ENCODE peak calls at places on chromosomes 12 and 14, in seven cellular contexts. F, H, K, L, X, R and A are unnamed samples.

GRCh38 chr14:102506599-102506871 is 3.0 kb downstream of the ANKRD9 start:
- DNase-seq in H (no peak), K (peak; percentile 3), X (peak; percentile 33), R (no peak), L (no peak), F (no peak), A (no peak)

GRCh38 chr12:57899010-57899662 is 42.2 kb upstream of the ATP23 start:
- DNase-seq in K (no peak), L (no peak), H (peak; percentile 73), X (peak; percentile 83), R (peak; percentile 79), F (peak; percentile 92), A (no peak)

GRCh38 chr14:68950111-68950510 is 29.0 kb downstream of the ACTN1 start:
- DNase-seq in K (no peak), F (no peak), R (no peak), X (no peak), H (no peak), L (no peak), A (no peak)

GRCh38 chr14:21029917-21030316 is at the start of gene TPPP2:
- DNase-seq in K (no peak), F (no peak), R (no peak), L (no peak), X (no peak), H (no peak), A (no peak)

GRCh38 chr12:123939716-123940626 is 32.7 kb downstream of the CCDC92 start:
- DNase-seq in L (no peak), H (no peak), R (peak; percentile 55), X (no peak), K (no peak), F (peak; percentile 68), A (no peak)

GRCh38 chr12:460301-461230 is 827 bp downstream of the B4GALNT3 start:
- DNase-seq in L (peak; percentile 39), X (peak; percentile 62), K (peak; percentile 48), H (peak; percentile 39), F (peak; percentile 78), R (peak; percentile 74), A (no peak)

GRCh38 chr14:105322791-105323556 is 8.4 kb downstream of the PACS2 start:
- DNase-seq in R (no peak), F (no peak), L (peak; percentile 41), H (no peak), K (peak; percentile 7), X (no peak), A (no peak)

GRCh38 chr14:65261425-65261920 is 151.1 kb upstream of the FUT8 start:
- DNase-seq in K (no peak), R (no peak), H (no peak), L (no peak), X (no peak), F (no peak), A (no peak)

GRCh38 chr14:97113339-97113738 is 316.2 kb downstream of the VRK1 start:
- DNase-seq in K (no peak), L (no peak), X (no peak), F (no peak), H (no peak), R (no peak), A (no peak)

GRCh38 chr12:54383041-54383609 is 1.4 kb downstream of the ZNF385A start:
- DNase-seq in L (peak; percentile 55), K (no peak), F (peak; percentile 44), X (peak; percentile 55), R (no peak), H (no peak), A (no peak)

GRCh38 chr12:132537049-132537448 is 47.1 kb downstream of the FBRSL1 start:
- DNase-seq in K (no peak), L (no peak), H (no peak), R (no peak), X (no peak), F (no peak), A (no peak)

GRCh38 chr12:132922676-132923075 is 33.4 kb downstream of the ZNF605 start:
- DNase-seq in H (no peak), R (no peak), F (no peak), X (no peak), K (no peak), L (no peak), A (no peak)

GRCh38 chr14:74978416-74978947 is 23.1 kb upstream of the PGF start:
- DNase-seq in X (no peak), K (no peak), H (no peak), R (peak; percentile 46), F (no peak), L (no peak), A (no peak)

GRCh38 chr12:116529048-116529447 is 30.1 kb upstream of the MAP1LC3B2 start:
- DNase-seq in H (no peak), L (no peak), K (peak; percentile 18), R (no peak), F (no peak), X (no peak), A (peak; percentile 87)

DNA sequence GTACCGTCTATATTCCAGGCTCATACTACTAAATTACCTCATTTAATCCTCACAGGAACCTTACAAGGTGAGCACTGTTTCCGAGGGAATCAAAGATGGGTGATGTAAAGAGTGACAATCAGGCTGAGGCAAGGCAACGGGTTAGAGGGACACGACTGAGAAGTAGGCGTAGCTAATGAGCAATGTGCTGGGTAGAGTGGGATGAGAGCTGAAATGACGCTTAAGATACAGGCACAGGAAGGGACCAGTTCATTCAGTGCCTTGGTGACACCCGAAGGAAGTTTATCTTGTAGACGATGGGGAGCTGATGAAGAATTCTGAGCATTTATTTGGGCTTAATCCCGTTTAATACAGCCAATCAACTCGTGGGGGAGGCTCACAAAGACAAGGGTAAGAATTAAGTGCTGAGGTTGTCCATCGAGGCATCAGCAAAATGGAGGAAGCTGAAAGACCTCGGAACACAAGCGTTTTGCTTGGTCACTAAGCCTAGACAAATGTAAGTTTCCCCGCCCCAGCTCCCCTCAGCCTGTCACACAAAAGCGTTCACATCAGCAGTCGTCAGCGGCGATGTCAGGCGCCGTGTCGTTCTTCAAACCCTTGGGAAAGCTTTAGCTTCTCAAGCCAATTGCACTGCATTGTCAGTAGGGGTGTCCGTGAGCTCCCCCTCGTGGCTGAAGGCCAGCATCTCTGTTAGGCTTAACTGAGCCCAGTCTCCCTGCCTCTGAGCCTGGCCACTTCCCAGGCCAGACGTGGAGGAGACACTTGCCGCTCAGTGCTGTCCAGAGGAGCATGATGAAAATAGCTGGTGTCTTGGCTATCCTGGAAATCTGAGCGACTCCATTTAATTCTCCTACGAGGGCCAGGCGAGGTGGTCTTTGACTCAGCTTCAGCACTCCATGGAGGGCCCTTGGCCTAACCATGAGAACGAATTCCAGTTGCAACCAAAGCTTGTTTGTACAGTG is 288.5 kb upstream of the G2E3 start:
- DNase-seq in K (peak; percentile 90), R (peak; percentile 88), X (peak; percentile 91), L (peak; percentile 54), H (peak; percentile 78), F (peak; percentile 83), A (peak; percentile 78)
- H3K4me3 ChIP-seq in K (no peak overlapping the region), R (peak overlapping the region; percentile 58), X (no peak overlapping the region), L (peak overlapping the region; percentile 16), H (no peak overlapping the region), F (no peak overlapping the region), A (no peak overlapping the region)

DNA sequence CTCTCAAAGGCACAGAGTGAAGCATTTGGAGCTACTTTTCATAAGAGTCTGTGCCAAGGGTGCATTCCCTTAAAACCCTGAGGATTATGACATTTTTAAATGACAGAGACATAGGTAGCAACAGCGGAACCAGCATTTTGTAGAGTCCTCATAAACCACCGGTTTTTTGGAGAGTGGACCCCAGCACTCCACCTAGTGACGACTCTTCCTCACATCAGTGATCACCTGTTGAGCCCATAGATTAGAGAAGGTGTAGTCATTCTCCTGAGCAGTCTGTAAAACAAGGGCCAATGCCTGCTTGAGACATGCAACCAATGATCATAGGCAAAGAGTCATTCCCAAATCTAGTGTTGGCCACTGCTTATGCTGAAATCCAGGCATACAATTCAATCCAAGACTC is 399.1 kb downstream of the GXYLT1 start:
- DNase-seq in F (no peak), K (no peak), R (no peak), L (no peak), X (no peak), H (no peak), A (no peak)
- TF ChIP-seq CTCF in F (no peak), K (no peak), R (no peak), L (no peak), X (no peak), H (no peak), A (no peak)

GRCh38 chr12:13001725-13002040 is 1.6 kb upstream of the HEBP1 start:
- DNase-seq in F (no peak), X (no peak), L (no peak), K (no peak), H (no peak), R (no peak), A (no peak)

GRCh38 chr12:13004368-13004767 is 4.3 kb upstream of the HEBP1 start:
- DNase-seq in F (no peak), L (no peak), H (no peak), K (no peak), R (no peak), X (no peak), A (no peak)

GRCh38 chr12:13000935-13001724 is 1.1 kb upstream of the HEBP1 start:
- DNase-seq in F (peak; percentile 92), R (peak; percentile 76), X (peak; percentile 75), L (peak; percentile 46), K (peak; percentile 87), H (peak; percentile 46), A (no peak)

GRCh38 chr12:13000616-13000934 is 510 bp upstream of the HEBP1 start:
- DNase-seq in R (no peak), H (no peak), L (no peak), X (no peak), K (no peak), F (no peak), A (no peak)

DNA sequence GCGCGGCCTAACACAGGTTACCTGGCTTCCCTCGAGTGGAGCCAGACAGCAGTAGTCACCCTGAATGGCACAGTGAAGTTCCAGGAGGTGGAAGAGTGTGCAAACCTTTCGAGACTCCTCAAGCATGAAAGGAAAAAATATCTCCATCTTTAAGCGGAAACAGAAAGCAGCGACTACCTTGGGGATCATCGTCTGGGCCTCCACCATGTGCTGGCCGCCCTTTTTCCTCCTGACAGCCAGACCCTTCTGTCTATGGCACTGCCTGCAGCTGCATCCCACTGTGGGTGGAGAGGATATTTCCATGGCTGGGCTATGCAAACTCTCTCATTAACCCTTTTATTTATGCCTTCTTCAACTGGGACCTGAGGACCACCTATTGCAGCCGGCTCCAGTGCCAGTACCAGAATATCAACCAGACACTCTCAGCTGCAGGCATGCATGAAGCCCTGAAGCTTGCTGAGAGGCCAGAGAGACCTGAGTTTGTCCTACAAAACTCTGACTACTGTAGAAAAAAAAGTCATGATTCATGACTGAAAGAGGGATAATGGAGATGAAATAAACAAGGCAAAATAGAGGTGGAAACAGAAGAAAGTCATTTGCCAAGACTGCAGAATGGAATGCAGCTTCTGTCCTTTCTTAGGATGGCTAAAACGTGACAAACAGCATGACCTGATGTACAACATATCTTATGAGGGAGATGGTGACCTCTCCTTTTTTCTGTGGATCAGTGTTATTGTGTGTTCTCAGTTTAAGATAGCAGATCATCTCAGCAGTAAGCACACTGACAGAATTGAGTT is 2.4 kb upstream of the HEBP1 start:
- DNase-seq in L (no peak), F (no peak), R (no peak), X (no peak), H (no peak), K (no peak), A (no peak)
- H3K4me3 ChIP-seq in L (no peak overlapping the region), F (no peak overlapping the region), R (peak overlapping the region; percentile 81), X (no peak overlapping the region), H (no peak overlapping the region), K (no peak overlapping the region), A (no peak overlapping the region)

GRCh38 chr14:99441157-99441870 is 39.3 kb downstream of the SETD3 start:
- DNase-seq in L (no peak), F (no peak), R (no peak), K (peak; percentile 39), H (no peak), X (no peak), A (no peak)
- TF ChIP-seq CTCF in L (no peak), F (no peak), R (no peak), K (peak; percentile 16), H (no peak), X (no peak), A (no peak)